ENCODE peak calls at places on chromosomes 16 and 17, in four cellular contexts. P is HepG2, B is suprapubic skin, N is PC-9. U is an unnamed sample. For H3K4me1 and H3K9me3, the result is how much of the 10 kb centered on the place peaks cover.

GRCh38 chr16:10979717-10980601 is 35.6 kb downstream of the CLEC16A start:
- DNase-seq in P (peak), B (no peak), N (no peak), U (peak)

GRCh38 chr16:17827313-17827712 is 356.6 kb upstream of the XYLT1 start:
- DNase-seq in N (no peak), B (no peak), P (no peak), U (no peak)

GRCh38 chr17:79155701-79156100 is 81.1 kb downstream of the ENGASE start:
- DNase-seq in B (no peak), N (no peak), P (no peak), U (no peak)

GRCh38 chr16:269061-269796 is 6.5 kb downstream of the RGS11 start:
- DNase-seq in P (no peak), N (no peak), B (no peak), U (no peak)

GRCh38 chr16:2308089-2308962 is 32.2 kb downstream of the ABCA3 start:
- DNase-seq in B (no peak), N (peak), P (no peak), U (no peak)

GRCh38 chr16:4792951-4793513 is 2.1 kb upstream of the SMIM22 start:
- DNase-seq in P (peak), N (no peak), B (no peak), U (no peak)

GRCh38 chr16:59964232-59964924 is 1230.3 kb upstream of the GOT2 start:
- DNase-seq in B (no peak), P (no peak), N (no peak), U (no peak)

GRCh38 chr16:66935319-66936011 is at the start of gene CES2:
- DNase-seq in P (peak), B (no peak), N (peak), U (peak)

GRCh38 chr16:1899641-1900451 is 18.4 kb downstream of the HS3ST6 start:
- DNase-seq in N (no peak), B (no peak), P (no peak), U (no peak)

GRCh38 chr16:81967358-81967757 is 43.9 kb downstream of the SDR42E1 start:
- DNase-seq in P (no peak), N (no peak), B (no peak), U (no peak)

GRCh38 chr16:89246903-89247733 is 29.6 kb downstream of the ZNF778 start:
- DNase-seq in B (peak), P (peak), N (peak), U (peak)

GRCh38 chr16:89246383-89246902 is 28.9 kb downstream of the ZNF778 start:
- DNase-seq in P (peak), N (no peak), B (no peak), U (no peak)

GRCh38 chr16:89244754-89245153 is 27.3 kb downstream of the ZNF778 start:
- DNase-seq in B (no peak), P (no peak), N (no peak), U (no peak)

GRCh38 chr16:89243664-89244063 is 26.2 kb downstream of the ZNF778 start:
- DNase-seq in N (no peak), B (no peak), P (no peak), U (no peak)

GRCh38 chr16:89248196-89249005 is 30.9 kb downstream of the ZNF778 start:
- DNase-seq in B (no peak), P (no peak), N (no peak), U (no peak)
- H3K4me3 ChIP-seq in B (peak), P (peak), N (peak), U (peak)

DNA sequence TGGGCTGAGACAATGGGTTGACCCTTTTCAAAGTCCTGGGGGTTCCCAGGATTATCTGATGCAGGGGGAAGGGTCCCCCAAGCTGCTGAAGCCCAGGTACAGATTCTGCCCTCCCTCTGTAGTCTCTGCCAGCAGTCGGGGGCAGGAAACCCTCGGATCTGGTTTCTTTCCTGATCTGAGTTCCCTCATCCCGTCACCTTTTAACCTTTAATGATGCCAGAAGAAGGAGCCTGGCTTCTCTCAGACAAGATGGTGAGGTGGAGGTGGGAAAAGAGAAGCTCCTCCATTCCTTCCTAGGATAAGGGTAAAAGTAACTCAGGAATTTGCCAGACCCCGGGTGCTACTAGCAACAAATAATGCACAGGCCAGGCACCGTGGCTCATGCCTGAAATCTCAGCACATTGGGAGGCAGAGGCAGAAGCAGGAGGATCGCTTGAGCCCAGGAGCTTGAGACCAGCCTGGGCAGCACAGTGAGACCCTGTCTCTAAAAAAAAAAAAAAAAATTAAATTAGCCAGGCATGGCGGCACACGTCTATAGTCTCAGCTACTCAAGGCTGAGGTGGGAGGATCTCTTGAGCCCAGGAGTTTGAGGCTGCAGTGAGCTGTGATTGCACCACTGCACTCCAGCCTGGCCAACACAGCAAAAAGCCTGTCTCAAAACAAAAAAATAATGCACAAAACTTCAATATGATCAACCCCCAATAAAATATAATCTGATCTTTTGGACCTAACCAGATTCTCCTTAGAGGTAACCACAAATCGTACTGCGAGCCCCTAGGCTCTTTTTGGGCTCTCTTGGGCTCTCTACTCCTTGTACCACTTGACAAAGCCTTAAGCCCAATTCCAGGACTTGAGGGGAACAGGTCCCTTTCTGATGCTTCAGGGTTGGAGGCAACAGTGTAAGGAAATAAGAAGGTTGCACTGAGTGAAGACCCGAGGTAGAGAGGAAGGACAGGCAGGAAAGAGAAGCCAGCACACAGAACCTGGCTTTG is 5.7 kb downstream of the CDC42EP4 start:
- DNase-seq in N (no peak), B (no peak), P (no peak), U (no peak)
- H3K4me1 ChIP-seq in N (half or more), B (half or more), P (half or more), U (half or more)

GRCh38 chr17:21149626-21150025 is 22.9 kb downstream of the DHRS7B start:
- DNase-seq in P (no peak), B (no peak), N (no peak), U (no peak)

GRCh38 chr17:21146362-21147021 is 19.7 kb downstream of the DHRS7B start:
- DNase-seq in P (no peak), N (no peak), B (no peak), U (no peak)

GRCh38 chr17:21140911-21141310 is 14.1 kb downstream of the DHRS7B start:
- DNase-seq in B (no peak), N (no peak), P (no peak), U (no peak)

GRCh38 chr17:21143695-21144094 is 16.9 kb downstream of the DHRS7B start:
- DNase-seq in N (no peak), B (no peak), P (no peak), U (no peak)
- H3K9me3 ChIP-seq in N (under half), B (under half), P (under half), U (under half)

GRCh38 chr17:44759916-44760243 is 1.1 kb downstream of the ADAM11 start:
- DNase-seq in P (no peak), N (no peak), B (no peak), U (no peak)
- H3K4me3 ChIP-seq in P (no peak), N (no peak), B (no peak), U (no peak)

DNA sequence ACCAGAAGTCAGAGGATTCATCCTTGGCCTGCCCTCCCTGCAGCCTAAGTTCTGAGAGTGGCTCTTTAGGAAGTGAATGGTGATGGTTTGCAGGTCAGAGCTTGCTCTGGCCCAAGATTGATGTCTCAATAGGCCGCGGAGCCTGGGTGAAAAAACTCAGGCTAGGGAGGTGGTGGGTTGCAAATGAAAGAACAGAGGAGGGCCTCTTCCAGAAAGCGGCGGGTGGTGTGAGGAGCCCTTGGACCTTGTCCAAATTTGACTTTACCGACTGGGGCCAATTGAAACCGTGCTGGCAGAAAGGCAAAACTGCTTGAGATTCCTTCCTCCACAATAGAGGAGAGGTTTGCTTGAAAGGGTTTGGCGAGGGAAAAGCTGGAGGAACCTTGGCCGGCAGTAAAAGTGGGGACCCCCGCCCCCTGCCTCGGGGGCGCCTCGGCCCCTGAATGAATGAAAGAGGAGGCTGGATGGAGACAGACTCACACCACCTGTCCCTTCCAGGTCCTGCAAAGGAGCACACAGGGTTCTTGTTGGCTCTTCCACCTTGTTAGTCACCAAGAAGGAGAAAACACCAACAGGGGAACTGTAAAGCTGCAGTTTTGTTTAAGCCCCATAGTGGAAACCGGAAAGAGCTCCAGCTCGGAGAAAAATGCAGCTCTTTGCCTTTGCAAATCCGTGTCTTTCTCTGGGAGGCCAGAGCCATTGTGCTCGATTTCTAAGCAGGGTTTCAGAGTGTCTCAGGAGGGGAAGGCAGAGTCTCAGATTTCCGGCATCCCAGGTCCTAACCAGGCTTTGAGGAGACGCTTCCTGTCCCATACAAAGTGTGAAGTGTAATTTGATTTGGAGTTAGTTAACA is 331.4 kb downstream of the SEC14L1 start:
- DNase-seq in N (no peak), B (no peak), P (no peak), U (peak)
- H3K4me1 ChIP-seq in N (under half), B (half or more), P (half or more), U (half or more)

GRCh38 chr16:35298460-35299243 is 1839.2 kb downstream of the TP53TG3F start:
- DNase-seq in P (no peak), B (no peak), N (no peak), U (no peak)
- H3K9me3 ChIP-seq in P (half or more), B (under half), N (under half), U (under half)

U was measured in RWPE2.